ENCODE peak calls at places on chromosomes 11 and 22, in four cellular contexts. E, P, W and C are unnamed samples.

GRCh38 chr11:27611946-27612455 is 88.3 kb downstream of the BDNF start:
- DNase-seq in W (no peak), E (no peak), P (no peak), C (no peak)

GRCh38 chr22:49601614-49602321 is 225.9 kb downstream of the BRD1 start:
- DNase-seq in E (no peak), W (no peak), P (no peak), C (no peak)

GRCh38 chr11:128619540-128620305 is 32.4 kb upstream of the ETS1 start:
- DNase-seq in E (no peak), W (no peak), P (no peak), C (no peak)

GRCh38 chr11:125315088-125315740 is 150.7 kb downstream of the PKNOX2 start:
- DNase-seq in W (no peak), P (no peak), E (no peak), C (no peak)

GRCh38 chr11:3016861-3017260 is 24.7 kb upstream of the NAP1L4 start:
- DNase-seq in P (no peak), E (no peak), W (no peak), C (no peak)

GRCh38 chr11:27293500-27294417 is 69.3 kb downstream of the CCDC34 start:
- DNase-seq in P (peak; percentile 16), W (no peak), E (no peak), C (no peak)

GRCh38 chr22:37544955-37545702 is 15.2 kb upstream of the CDC42EP1 start:
- DNase-seq in W (no peak), P (peak; percentile 81), E (no peak), C (peak; percentile 62)

GRCh38 chr22:21726650-21727049 is 8.9 kb downstream of the YPEL1 start:
- DNase-seq in E (peak; percentile 77), W (no peak), P (peak; percentile 57), C (peak; percentile 20)

GRCh38 chr11:113401718-113402117 is 14.1 kb downstream of the ANKK1 start:
- DNase-seq in E (no peak), W (no peak), P (no peak), C (peak; percentile 51)

GRCh38 chr11:70480711-70481110 is 82.4 kb downstream of the CTTN start:
- DNase-seq in P (no peak), W (no peak), E (no peak), C (no peak)

GRCh38 chr22:37314315-37315046 is 32.2 kb downstream of the CYTH4 start:
- DNase-seq in P (no peak), W (no peak), E (no peak), C (no peak)

GRCh38 chr11:118353084-118353710 is 6.2 kb upstream of the UBE4A start:
- DNase-seq in W (no peak), P (no peak), E (no peak), C (no peak)

DNA sequence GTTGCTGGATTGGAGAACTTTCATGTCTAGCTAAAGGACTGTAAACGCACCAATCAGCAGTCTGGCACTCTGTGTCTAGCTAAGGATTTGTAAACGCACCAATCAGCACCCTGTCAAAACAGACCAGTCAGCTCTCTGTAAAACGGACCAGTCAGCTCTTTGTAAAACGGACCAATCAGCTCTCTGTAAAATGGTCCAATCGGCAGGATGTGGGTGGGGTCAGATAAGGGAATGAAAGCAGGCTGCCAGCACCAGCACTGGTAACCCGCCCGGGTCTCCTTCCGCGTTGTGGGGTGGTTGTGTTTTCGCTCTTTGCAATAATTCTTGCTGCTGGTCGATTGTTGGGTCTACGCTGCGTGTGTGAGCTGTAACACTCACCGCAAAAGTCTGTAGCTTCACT is 11.3 kb downstream of the MYO18B start:
- DNase-seq in E (no peak), W (no peak), P (no peak), C (no peak)
- H3K27ac ChIP-seq in E (no peak overlapping the region), W (no peak overlapping the region), P (no peak overlapping the region), C (no peak overlapping the region)

GRCh38 chr22:46148336-46148735 is 2.0 kb upstream of the PPARA start:
- DNase-seq in P (no peak), E (no peak), W (no peak), C (no peak)

GRCh38 chr22:46149493-46149997 is 781 bp upstream of the PPARA start:
- DNase-seq in W (no peak), P (no peak), E (no peak), C (no peak)

GRCh38 chr22:46149998-46150549 is at the start of gene PPARA:
- DNase-seq in P (peak; percentile 46), E (peak; percentile 97), W (no peak), C (peak; percentile 51)

GRCh38 chr22:46147471-46148267 is 2.7 kb upstream of the PPARA start:
- DNase-seq in P (peak; percentile 73), W (no peak), E (no peak), C (no peak)

DNA sequence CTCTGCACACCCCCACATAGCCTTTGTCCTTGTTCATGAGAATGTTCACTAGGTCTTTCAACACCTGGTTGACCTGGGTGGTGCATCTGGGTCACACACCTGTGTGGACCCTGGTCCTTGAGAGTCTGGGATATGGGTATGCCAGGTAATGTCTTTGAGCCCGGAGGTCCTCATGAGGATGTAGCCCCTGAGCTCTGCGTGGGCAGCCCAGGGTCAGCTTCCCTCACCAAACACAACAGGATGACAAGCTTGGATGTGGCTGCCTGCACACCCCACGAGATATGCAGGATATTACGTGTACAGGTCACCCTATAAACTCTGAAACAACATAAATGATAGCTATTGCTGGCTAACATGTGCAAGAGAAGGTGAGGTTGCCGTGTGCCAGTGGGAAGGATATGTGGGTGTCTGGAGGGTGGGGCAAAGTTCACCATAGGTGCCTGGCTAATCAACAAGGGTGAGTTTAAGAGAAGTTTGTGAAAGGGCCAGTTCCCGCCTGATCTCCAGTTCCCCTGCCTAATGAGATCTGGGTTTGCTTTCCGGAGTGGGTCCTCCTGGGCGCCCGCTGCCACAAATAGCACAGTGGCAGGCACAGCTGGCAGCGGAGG is 1.3 kb upstream of the PPARA start:
- DNase-seq in P (no peak), W (no peak), E (no peak), C (no peak)
- TF ChIP-seq POLR2AphosphoS2 in P (no peak), W (no peak), E (no peak), C (no peak)

GRCh38 chr11:1217151-1217550 is 5.7 kb upstream of the MUC5B start:
- DNase-seq in P (no peak), E (no peak), W (no peak), C (no peak)
- TF ChIP-seq USF2 in P (no peak), E (no peak), W (no peak), C (no peak)

GRCh38 chr11:57224537-57224936 is 12.5 kb downstream of the APLNR start:
- DNase-seq in P (no peak), W (no peak), E (no peak), C (peak; percentile 55)
- H3K27ac ChIP-seq in P (no peak overlapping the region), W (no peak overlapping the region), E (no peak overlapping the region), C (peak overlapping the region; percentile 46)

DNA sequence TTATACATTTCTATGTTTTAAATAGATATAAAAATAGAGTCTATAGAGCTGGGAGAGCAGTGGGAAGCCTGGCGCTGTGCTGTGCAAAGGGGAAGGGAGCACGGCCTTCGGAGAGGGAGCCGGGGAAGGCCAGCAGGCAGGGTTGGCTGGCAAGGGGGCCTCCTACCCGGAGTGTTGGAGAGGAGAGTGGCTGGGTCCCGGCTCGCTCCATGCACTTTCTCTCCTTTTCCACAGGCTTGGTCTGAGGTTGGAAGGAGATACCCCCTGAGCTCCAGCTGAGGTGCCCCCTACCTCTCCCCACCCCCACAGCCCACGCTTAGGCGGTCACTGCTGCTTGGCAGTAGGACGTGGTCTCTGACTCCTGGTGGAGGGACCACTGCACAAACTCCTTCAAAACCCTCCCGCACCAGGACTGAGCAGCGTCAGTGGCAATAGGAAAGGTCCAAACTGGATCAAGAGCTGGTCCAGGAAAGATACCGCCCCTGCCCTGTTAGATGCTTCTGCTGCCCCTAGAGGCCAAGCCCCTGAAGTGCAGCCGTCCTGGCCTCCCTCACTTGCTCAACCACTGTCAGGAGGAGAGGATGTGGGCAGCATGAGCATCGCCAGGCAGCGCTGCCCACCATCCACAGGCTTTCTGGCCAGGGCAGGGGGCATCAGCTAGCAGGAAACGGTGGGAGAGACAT is 52.9 kb downstream of the SYT13 start:
- DNase-seq in W (no peak), P (peak; percentile 47), E (peak; percentile 85), C (peak; percentile 93)
- TF ChIP-seq POLR2AphosphoS2 in W (no peak), P (no peak), E (no peak), C (no peak)

DNA sequence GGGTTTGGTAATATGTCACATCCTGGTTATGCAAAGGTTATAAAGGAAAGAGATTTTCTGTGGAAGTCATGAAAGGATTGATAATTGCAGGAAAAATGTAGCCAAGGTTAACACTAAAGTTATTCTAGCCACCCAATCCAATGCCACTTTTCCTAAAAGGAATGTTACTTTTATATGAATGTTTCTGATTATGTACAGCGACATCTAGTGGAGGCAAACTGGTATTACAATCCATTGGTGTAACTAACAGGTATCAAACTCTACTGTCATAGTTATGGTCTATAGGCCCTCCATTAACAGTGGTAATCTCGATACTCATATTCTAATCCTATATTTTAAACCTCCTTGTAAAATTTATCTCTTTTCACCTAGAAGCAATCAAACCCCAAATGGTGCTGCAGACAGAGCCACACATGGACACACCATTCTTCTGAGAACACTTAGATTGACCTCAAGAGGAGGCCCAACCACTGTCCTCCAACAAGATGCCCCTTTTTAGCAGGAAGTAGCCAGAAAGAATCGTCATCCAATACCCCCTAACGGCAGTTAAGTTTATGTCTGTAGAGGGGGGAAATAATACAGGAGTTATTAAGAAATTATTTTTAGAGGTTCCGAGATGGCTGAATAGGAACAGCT is 74.9 kb upstream of the RAG2 start:
- DNase-seq in W (no peak), E (peak; percentile 32), P (peak; percentile 55), C (no peak)
- TF ChIP-seq USF2 in W (no peak), E (no peak), P (no peak), C (no peak)

GRCh38 chr11:17012179-17012578 is 2.0 kb downstream of the PLEKHA7 start:
- DNase-seq in E (no peak), P (no peak), W (no peak), C (no peak)

GRCh38 chr11:17010851-17011420 is 3.3 kb downstream of the PLEKHA7 start:
- DNase-seq in W (no peak), P (no peak), E (no peak), C (no peak)

GRCh38 chr11:17014321-17014773 is at the start of gene PLEKHA7:
- DNase-seq in W (no peak), E (peak; percentile 48), P (peak; percentile 28), C (peak; percentile 22)

GRCh38 chr11:17013548-17014320 is 480 bp downstream of the PLEKHA7 start:
- DNase-seq in E (no peak), W (no peak), P (peak; percentile 19), C (no peak)

DNA sequence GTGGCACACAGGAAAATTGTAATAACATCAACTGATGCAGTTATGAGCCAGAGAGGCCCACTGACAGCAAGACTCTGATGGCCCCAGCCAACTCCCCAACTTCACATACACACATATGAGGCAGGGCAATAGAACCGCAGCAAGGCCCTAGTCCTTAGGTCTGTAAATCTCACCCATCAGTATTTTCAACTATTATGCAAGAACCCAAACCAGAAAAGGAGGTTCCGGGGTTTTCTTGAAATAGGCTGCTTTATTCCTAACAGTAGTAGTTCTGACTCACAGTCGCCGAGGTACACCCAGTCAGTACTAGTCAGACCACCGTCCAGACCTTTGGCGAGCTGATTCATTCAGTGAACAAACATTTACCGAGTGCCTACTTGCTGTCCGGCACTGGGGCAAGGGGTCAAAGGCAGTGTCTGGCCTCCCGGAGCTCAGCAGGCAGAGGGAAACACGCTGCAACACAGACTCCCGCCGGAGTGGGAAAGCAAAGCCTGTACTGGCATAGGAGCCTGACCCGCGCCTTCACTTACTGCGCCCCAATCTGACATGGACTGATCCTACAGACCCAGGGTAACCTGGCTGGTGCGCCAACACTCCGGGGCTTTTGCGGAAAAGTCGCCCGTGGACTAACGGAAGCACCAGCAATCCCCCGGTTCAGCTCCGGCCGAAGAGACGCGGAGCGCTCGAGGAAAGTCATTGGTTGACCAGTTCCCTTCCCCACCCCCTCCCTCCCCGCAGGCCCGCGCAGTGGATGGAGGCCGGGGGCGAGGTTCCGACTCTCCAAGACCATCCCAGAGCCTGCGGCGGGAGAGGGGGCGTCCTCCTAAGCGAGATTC is 1.3 kb downstream of the PLEKHA7 start:
- DNase-seq in P (peak; percentile 95), W (no peak), E (no peak), C (peak; percentile 83)
- H3K27ac ChIP-seq in P (peak overlapping the region; percentile 84), W (no peak overlapping the region), E (no peak overlapping the region), C (peak overlapping the region; percentile 95)